ENCODE peak calls at places on chromosomes 1 and 21, in eight cellular contexts. W is HCT116, S is H1, U is suprapubic skin, V is tibial nerve, J is Peyer's patch, M is ovary, T is body of pancreas. G is an unnamed sample.

GRCh38 chr1:233859446-233859845 is 45.0 kb upstream of the SLC35F3 start:
- DNase-seq in J (no peak), U (no peak), W (no peak), V (no peak), T (no peak), S (no peak), M (no peak), G (no peak)

GRCh38 chr21:14545906-14546480 is at the start of gene SAMSN1:
- DNase-seq in T (peak; percentile 13), J (no peak), S (no peak), V (peak; percentile 26), M (no peak), U (no peak), W (no peak), G (peak; percentile 47)

GRCh38 chr1:9760824-9761223 is 62.9 kb downstream of the CLSTN1 start:
- DNase-seq in J (no peak), T (no peak), M (no peak), V (no peak), W (no peak), U (no peak), S (no peak), G (no peak)

GRCh38 chr1:110307239-110307974 is 31.8 kb upstream of the RBM15 start:
- DNase-seq in V (no peak), J (no peak), T (no peak), U (peak; percentile 57), S (no peak), M (no peak), W (no peak), G (no peak)

GRCh38 chr1:29468501-29468900 is 232.2 kb downstream of the PTPRU start:
- DNase-seq in V (no peak), J (no peak), T (no peak), W (no peak), U (peak; percentile 54), M (no peak), S (no peak), G (no peak)

GRCh38 chr21:42850866-42851391 is 28.4 kb downstream of the WDR4 start:
- DNase-seq in U (no peak), S (peak; percentile 91), T (peak; percentile 39), V (no peak), J (no peak), W (no peak), M (no peak), G (no peak)

GRCh38 chr1:17875882-17876280 is 120.7 kb downstream of the ACTL8 start:
- DNase-seq in T (no peak), M (no peak), U (peak; percentile 26), J (no peak), S (no peak), W (no peak), V (no peak), G (peak; percentile 63)

GRCh38 chr1:110003747-110004428 is 19.3 kb downstream of the AHCYL1 start:
- DNase-seq in M (peak; percentile 82), U (peak; percentile 81), V (peak; percentile 56), J (peak; percentile 63), S (peak; percentile 53), T (peak; percentile 81), W (peak; percentile 73), G (peak; percentile 91)

GRCh38 chr1:19350566-19350965 is 38.4 kb downstream of the SLC66A1 start:
- DNase-seq in T (no peak), M (no peak), J (no peak), U (no peak), S (no peak), W (no peak), V (no peak), G (no peak)

GRCh38 chr1:174584071-174584470 is 136.3 kb downstream of the GPR52 start:
- DNase-seq in J (no peak), U (no peak), W (no peak), T (no peak), S (no peak), M (no peak), V (no peak), G (no peak)

GRCh38 chr1:85398391-85399064 is 66.4 kb downstream of the DDAH1 start:
- DNase-seq in J (no peak), S (no peak), M (no peak), V (no peak), U (no peak), T (no peak), W (no peak), G (no peak)

GRCh38 chr21:46457801-46458314 is 833 bp upstream of the DIP2A start:
- DNase-seq in V (peak; percentile 22), M (peak; percentile 45), J (no peak), W (peak; percentile 4), U (no peak), S (no peak), T (peak; percentile 30), G (peak; percentile 26)

GRCh38 chr1:229430761-229431269 is 3.1 kb downstream of the ACTA1 start:
- DNase-seq in J (peak; percentile 59), W (no peak), U (no peak), M (no peak), V (peak; percentile 25), T (peak; percentile 59), S (peak; percentile 95), G (no peak)

GRCh38 chr1:31818204-31818603 is 2.4 kb upstream of the SPOCD1 start:
- DNase-seq in U (no peak), J (no peak), S (no peak), M (no peak), W (no peak), V (no peak), T (no peak), G (no peak)

GRCh38 chr1:205239078-205239477 is 11.3 kb downstream of the TMCC2 start:
- DNase-seq in T (no peak), U (peak; percentile 57), M (no peak), S (no peak), J (no peak), V (no peak), W (no peak), G (no peak)

GRCh38 chr21:45981154-45981606 is 390 bp upstream of the COL6A1 start:
- DNase-seq in S (peak; percentile 85), U (peak; percentile 91), J (peak; percentile 77), W (peak; percentile 52), V (peak; percentile 69), T (peak; percentile 75), M (peak; percentile 90), G (peak; percentile 81)

GRCh38 chr1:41783189-41783639 is 135.5 kb downstream of the HIVEP3 start:
- DNase-seq in J (no peak), M (no peak), U (no peak), V (no peak), W (peak; percentile 79), S (no peak), T (no peak), G (no peak)

GRCh38 chr1:209926045-209926444 is 12.0 kb upstream of the SYT14 start:
- DNase-seq in S (no peak), V (no peak), U (no peak), M (no peak), J (no peak), T (no peak), W (no peak), G (no peak)

GRCh38 chr1:156664949-156665411 is 12.2 kb downstream of the NES start:
- DNase-seq in M (no peak), V (no peak), T (no peak), J (no peak), W (no peak), S (peak; percentile 54), U (no peak), G (no peak)
- TF ChIP-seq POLR2A in M (no peak), V (no peak), T (no peak), J (no peak), W (no peak), S (no peak), U (no peak), G (no peak)

GRCh38 chr1:218755128-218755527 is 410.0 kb downstream of the TGFB2 start:
- DNase-seq in J (no peak), W (no peak), V (no peak), S (no peak), M (no peak), U (no peak), T (no peak), G (no peak)
- H3K4me3 ChIP-seq in J (no peak overlapping the region), W (no peak overlapping the region), V (no peak overlapping the region), S (no peak overlapping the region), M (no peak overlapping the region), U (no peak overlapping the region), T (no peak overlapping the region), G (no peak overlapping the region)

DNA sequence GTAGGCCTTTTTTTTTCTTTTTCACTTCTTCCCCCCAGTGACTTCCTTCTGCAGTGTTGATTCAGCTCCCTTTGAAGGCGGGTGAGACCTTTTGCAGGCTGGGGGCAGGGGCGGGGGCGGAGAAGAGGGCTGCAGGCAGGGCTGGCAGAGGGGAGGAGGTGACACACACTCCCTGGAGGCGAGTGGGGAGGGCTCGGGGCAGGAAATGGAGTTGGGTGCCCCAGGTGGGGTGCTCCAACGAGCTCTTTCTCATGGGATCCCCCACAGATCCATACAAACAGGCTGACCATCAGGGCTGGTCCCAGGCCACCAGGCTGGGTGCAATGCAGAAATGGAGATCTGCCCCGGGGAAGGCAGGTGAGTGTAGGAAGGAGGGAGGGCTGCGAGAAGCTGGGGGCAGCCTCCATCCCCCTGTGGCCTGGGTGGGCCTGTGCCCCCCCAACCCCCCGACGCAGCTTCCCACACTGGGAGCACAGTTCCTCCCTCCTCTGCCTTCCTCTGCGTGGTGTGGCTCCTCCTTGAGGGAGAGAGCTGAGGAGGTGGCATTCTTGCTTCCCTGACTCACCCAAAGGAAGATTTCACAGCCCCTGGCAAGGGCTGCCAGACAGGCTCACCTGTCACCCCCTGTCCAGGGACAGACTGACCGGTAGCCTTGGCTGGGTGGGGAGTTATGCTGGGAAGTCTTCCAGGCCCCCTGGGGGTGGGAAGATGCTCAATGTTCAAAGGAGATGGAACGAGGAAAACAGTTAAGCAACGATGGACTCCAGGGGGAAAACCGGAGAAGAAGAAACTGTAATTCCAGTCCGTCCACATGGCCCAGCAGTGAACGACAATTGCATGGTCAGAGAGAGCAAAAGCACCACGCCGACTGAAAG is 7.1 kb upstream of the ITGB2 start:
- DNase-seq in M (no peak), J (no peak), W (no peak), S (no peak), V (peak; percentile 49), T (no peak), U (no peak), G (no peak)
- TF ChIP-seq POLR2A in M (no peak), J (no peak), W (no peak), S (no peak), V (no peak), T (no peak), U (no peak), G (no peak)

GRCh38 chr1:145874646-145875045 is 11.0 kb downstream of the ANKRD35 start:
- DNase-seq in M (no peak), W (no peak), U (no peak), V (no peak), S (no peak), J (no peak), T (no peak), G (no peak)

GRCh38 chr1:145868232-145868631 is 9.4 kb upstream of the PIAS3 start:
- DNase-seq in J (no peak), S (no peak), W (no peak), U (no peak), V (no peak), T (no peak), M (no peak), G (no peak)

GRCh38 chr1:145872421-145872891 is 13.2 kb downstream of the ANKRD35 start:
- DNase-seq in W (no peak), U (peak; percentile 87), S (peak; percentile 82), T (peak; percentile 22), J (no peak), M (peak; percentile 68), V (peak; percentile 40), G (peak; percentile 95)

DNA sequence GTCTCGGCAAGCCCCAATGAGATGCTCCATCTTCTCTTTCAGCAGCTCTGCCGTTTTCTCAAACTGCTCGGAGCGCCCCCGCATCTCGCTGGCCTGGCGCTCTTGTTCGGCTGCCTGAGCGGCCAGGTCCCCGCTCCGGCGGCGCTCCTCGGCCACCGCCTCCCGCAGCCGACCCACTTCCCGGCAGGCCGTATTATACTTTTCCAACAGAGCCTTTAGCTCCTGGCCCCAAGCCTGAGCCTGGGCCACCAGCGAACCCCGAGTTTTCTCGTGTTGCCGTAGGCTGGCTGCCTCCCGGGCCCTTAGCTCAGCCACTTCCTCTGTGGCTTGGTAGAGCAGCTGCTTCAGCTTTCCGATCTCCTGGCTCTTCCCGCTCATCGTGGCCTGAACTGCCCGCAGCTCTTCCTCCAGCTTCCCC is 13.1 kb upstream of the PIAS3 start:
- DNase-seq in J (no peak), M (peak; percentile 41), S (peak; percentile 75), U (no peak), T (no peak), W (no peak), V (peak; percentile 25), G (peak; percentile 88)
- H3K4me3 ChIP-seq in J (peak overlapping the region; percentile 34), M (peak overlapping the region; percentile 43), S (peak overlapping the region; percentile 62), U (peak overlapping the region; percentile 50), T (no peak overlapping the region), W (no peak overlapping the region), V (peak overlapping the region; percentile 40), G (no peak overlapping the region)

G was measured in lower leg skin.